ENCODE peak calls at places on chromosomes 7 and 10, in eight cellular contexts. K is dorsolateral prefrontal cortex; L is IMR-90; S is colonic mucosa; P is AG04450; J is CD8-positive, alpha-beta T cell; N is tibial nerve; Z is stomach. G is an unnamed sample.

GRCh38 chr7:81819861-81820260 is 50.0 kb upstream of the HGF start:
- DNase-seq in K (no peak), L (no peak), S (no peak), P (no peak), J (no peak), N (no peak), Z (no peak), G (no peak)

GRCh38 chr7:114832906-114833595 is 88.8 kb upstream of the MDFIC start:
- DNase-seq in K (no peak), L (no peak), S (no peak), P (no peak), J (no peak), N (no peak), Z (no peak), G (no peak)

GRCh38 chr10:128274938-128275337 is 148.7 kb upstream of the MKI67 start:
- DNase-seq in K (no peak), L (no peak), S (no peak), P (no peak), J (no peak), N (peak), Z (no peak), G (no peak)

GRCh38 chr10:124138195-124138882 is 44.9 kb upstream of the CHST15 start:
- DNase-seq in K (peak), L (no peak), S (no peak), P (no peak), J (no peak), N (no peak), Z (no peak), G (no peak)

GRCh38 chr7:118245267-118246040 is 20.9 kb downstream of the ANKRD7 start:
- DNase-seq in K (no peak), L (no peak), S (no peak), P (no peak), J (no peak), N (no peak), Z (no peak), G (no peak)

GRCh38 chr10:129872001-129872400 is 92.1 kb downstream of the EBF3 start:
- DNase-seq in K (no peak), L (no peak), S (no peak), P (no peak), J (no peak), N (no peak), Z (no peak), G (no peak)

GRCh38 chr7:156659961-156660360 is 19.4 kb downstream of the RNF32 start:
- DNase-seq in K (no peak), L (no peak), S (no peak), P (no peak), J (no peak), N (no peak), Z (no peak), G (no peak)

GRCh38 chr10:131320860-131321604 is 9.5 kb upstream of the TCERG1L start:
- DNase-seq in K (no peak), L (no peak), S (no peak), P (no peak), J (no peak), N (no peak), Z (no peak), G (no peak)

GRCh38 chr7:137953692-137954470 is 48.0 kb downstream of the CREB3L2 start:
- DNase-seq in K (no peak), L (peak), S (peak), P (no peak), J (no peak), N (no peak), Z (no peak), G (peak)

GRCh38 chr7:117072620-117073118 is 119.4 kb downstream of the ST7 start:
- DNase-seq in K (peak), L (peak), S (no peak), P (no peak), J (no peak), N (no peak), Z (peak), G (peak)

GRCh38 chr7:127486654-127487053 is 94.1 kb upstream of the ZNF800 start:
- DNase-seq in K (no peak), L (peak), S (no peak), P (no peak), J (no peak), N (no peak), Z (no peak), G (no peak)

GRCh38 chr10:98264378-98265065 is 3.5 kb downstream of the LOXL4 start:
- DNase-seq in K (no peak), L (no peak), S (no peak), P (no peak), J (peak), N (no peak), Z (no peak), G (no peak)

GRCh38 chr10:89242840-89243586 is 8.6 kb downstream of the LIPA start:
- DNase-seq in K (no peak), L (no peak), S (no peak), P (no peak), J (no peak), N (no peak), Z (no peak), G (no peak)

GRCh38 chr7:45573636-45574470 is at the start of gene ADCY1:
- DNase-seq in K (no peak), L (no peak), S (no peak), P (no peak), J (no peak), N (no peak), Z (no peak), G (no peak)

GRCh38 chr10:114779803-114780609 is 41.6 kb upstream of the FHIP2A start:
- DNase-seq in K (no peak), L (peak), S (peak), P (peak), J (no peak), N (no peak), Z (no peak), G (peak)

GRCh38 chr10:6068422-6068821 is 6.3 kb upstream of the IL2RA start:
- DNase-seq in K (no peak), L (no peak), S (no peak), P (no peak), J (no peak), N (no peak), Z (peak), G (no peak)

GRCh38 chr7:66837007-66837406 is 84.0 kb upstream of the TMEM248 start:
- DNase-seq in K (no peak), L (peak), S (peak), P (no peak), J (no peak), N (no peak), Z (peak), G (peak)

GRCh38 chr10:55631071-55631654 is 729.9 kb downstream of the ZWINT start:
- DNase-seq in K (peak), L (no peak), S (peak), P (no peak), J (no peak), N (no peak), Z (peak), G (peak)

GRCh38 chr10:12707461-12708185 is 293.9 kb downstream of the CCDC3 start:
- DNase-seq in K (peak), L (peak), S (peak), P (peak), J (no peak), N (no peak), Z (peak), G (peak)

GRCh38 chr10:31618541-31619291 is 299.7 kb downstream of the ZEB1 start:
- DNase-seq in K (no peak), L (peak), S (no peak), P (no peak), J (no peak), N (peak), Z (no peak), G (no peak)

GRCh38 chr10:46096909-46097575 is 51.0 kb upstream of the MSMB start:
- DNase-seq in K (no peak), L (no peak), S (no peak), P (no peak), J (no peak), N (no peak), Z (no peak), G (no peak)

GRCh38 chr7:25776737-25777109 is 375.3 kb upstream of the NFE2L3 start:
- DNase-seq in K (no peak), L (no peak), S (no peak), P (no peak), J (no peak), N (no peak), Z (no peak), G (no peak)

GRCh38 chr7:33757563-33758165 is 147.7 kb upstream of the BMPER start:
- DNase-seq in K (peak), L (peak), S (peak), P (no peak), J (no peak), N (peak), Z (peak), G (peak)

GRCh38 chr7:5590596-5591546 is 167.2 kb upstream of the TNRC18 start:
- DNase-seq in K (no peak), L (peak), S (no peak), P (no peak), J (no peak), N (no peak), Z (no peak), G (no peak)

GRCh38 chr7:66952343-66953043 is 31.5 kb downstream of the TMEM248 start:
- DNase-seq in K (no peak), L (peak), S (peak), P (no peak), J (no peak), N (no peak), Z (no peak), G (peak)

GRCh38 chr10:105986896-105987638 is 1177.4 kb downstream of the SORCS1 start:
- DNase-seq in K (no peak), L (no peak), S (no peak), P (no peak), J (no peak), N (no peak), Z (no peak), G (no peak)

GRCh38 chr7:70037171-70037933 is 439.1 kb downstream of the AUTS2 start:
- DNase-seq in K (no peak), L (no peak), S (no peak), P (no peak), J (no peak), N (no peak), Z (no peak), G (no peak)

GRCh38 chr7:21407806-21408480 is 19.9 kb upstream of the SP4 start:
- DNase-seq in K (no peak), L (no peak), S (no peak), P (no peak), J (no peak), N (no peak), Z (no peak), G (no peak)

GRCh38 chr10:4931587-4931986 is 31.6 kb upstream of the AKR1C1 start:
- DNase-seq in K (no peak), L (no peak), S (no peak), P (no peak), J (no peak), N (no peak), Z (peak), G (no peak)

GRCh38 chr10:42553064-42553407 is 85.3 kb downstream of the ZNF33B start:
- DNase-seq in K (no peak), L (no peak), S (no peak), P (no peak), J (no peak), N (no peak), Z (no peak), G (no peak)

GRCh38 chr7:48009257-48009656 is 19.6 kb downstream of the SUN3 start:
- DNase-seq in K (no peak), L (no peak), S (no peak), P (no peak), J (no peak), N (no peak), Z (no peak), G (no peak)

GRCh38 chr10:131750973-131751826 is 149.6 kb upstream of the PPP2R2D start:
- DNase-seq in K (no peak), L (no peak), S (no peak), P (no peak), J (no peak), N (no peak), Z (no peak), G (no peak)

GRCh38 chr7:84950836-84951235 is 236.0 kb downstream of the SEMA3D start:
- DNase-seq in K (no peak), L (peak), S (no peak), P (no peak), J (no peak), N (no peak), Z (no peak), G (peak)

GRCh38 chr7:82527831-82528230 is 84.3 kb upstream of the CACNA2D1 start:
- DNase-seq in K (no peak), L (peak), S (no peak), P (no peak), J (no peak), N (no peak), Z (no peak), G (peak)

GRCh38 chr7:2807846-2808772 is 36.0 kb downstream of the GNA12 start:
- DNase-seq in K (no peak), L (peak), S (no peak), P (no peak), J (no peak), N (no peak), Z (peak), G (no peak)
- H3K4me3 ChIP-seq in K (no peak), L (no peak), S (no peak), P (no peak), J (no peak), N (no peak), Z (no peak), G (no peak)

GRCh38 chr10:83961620-83962019 is 177.7 kb upstream of the GHITM start:
- DNase-seq in K (no peak), L (no peak), S (no peak), P (no peak), J (no peak), N (no peak), Z (no peak), G (no peak)
- TF ChIP-seq CTCF in K (peak), L (no peak), S (no peak), P (no peak), J (no peak), N (no peak), Z (no peak), G (no peak)

GRCh38 chr10:111974325-111974724 is 209.2 kb downstream of the GPAM start:
- DNase-seq in K (no peak), L (no peak), S (no peak), P (no peak), J (no peak), N (no peak), Z (no peak), G (no peak)
- H3K27ac ChIP-seq in K (no peak), L (no peak), S (no peak), P (no peak), J (no peak), N (no peak), Z (no peak), G (no peak)

DNA sequence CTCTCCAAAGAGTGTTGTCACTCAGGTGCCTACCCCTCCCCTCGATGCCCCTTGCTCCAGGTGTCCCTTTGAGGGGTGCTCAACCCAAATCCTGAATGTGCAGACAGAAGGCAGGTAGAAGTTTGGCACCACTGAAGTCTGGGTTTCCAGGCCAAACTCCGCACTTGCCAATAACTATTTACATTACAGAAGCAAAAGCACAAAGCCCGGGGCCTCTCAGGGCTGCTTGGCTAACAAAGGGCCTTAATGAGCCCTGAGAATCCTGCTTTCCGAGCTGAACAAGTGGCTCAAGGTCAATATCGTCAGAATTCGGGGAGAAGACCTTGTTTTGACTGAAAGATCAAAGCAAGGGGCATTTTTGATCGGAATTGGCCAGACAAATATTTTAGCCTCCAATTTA is 189.9 kb downstream of the HERPUD2 start:
- DNase-seq in K (no peak), L (no peak), S (no peak), P (no peak), J (no peak), N (no peak), Z (peak), G (no peak)
- H3K4me3 ChIP-seq in K (no peak), L (no peak), S (no peak), P (no peak), J (no peak), N (no peak), Z (no peak), G (no peak)

DNA sequence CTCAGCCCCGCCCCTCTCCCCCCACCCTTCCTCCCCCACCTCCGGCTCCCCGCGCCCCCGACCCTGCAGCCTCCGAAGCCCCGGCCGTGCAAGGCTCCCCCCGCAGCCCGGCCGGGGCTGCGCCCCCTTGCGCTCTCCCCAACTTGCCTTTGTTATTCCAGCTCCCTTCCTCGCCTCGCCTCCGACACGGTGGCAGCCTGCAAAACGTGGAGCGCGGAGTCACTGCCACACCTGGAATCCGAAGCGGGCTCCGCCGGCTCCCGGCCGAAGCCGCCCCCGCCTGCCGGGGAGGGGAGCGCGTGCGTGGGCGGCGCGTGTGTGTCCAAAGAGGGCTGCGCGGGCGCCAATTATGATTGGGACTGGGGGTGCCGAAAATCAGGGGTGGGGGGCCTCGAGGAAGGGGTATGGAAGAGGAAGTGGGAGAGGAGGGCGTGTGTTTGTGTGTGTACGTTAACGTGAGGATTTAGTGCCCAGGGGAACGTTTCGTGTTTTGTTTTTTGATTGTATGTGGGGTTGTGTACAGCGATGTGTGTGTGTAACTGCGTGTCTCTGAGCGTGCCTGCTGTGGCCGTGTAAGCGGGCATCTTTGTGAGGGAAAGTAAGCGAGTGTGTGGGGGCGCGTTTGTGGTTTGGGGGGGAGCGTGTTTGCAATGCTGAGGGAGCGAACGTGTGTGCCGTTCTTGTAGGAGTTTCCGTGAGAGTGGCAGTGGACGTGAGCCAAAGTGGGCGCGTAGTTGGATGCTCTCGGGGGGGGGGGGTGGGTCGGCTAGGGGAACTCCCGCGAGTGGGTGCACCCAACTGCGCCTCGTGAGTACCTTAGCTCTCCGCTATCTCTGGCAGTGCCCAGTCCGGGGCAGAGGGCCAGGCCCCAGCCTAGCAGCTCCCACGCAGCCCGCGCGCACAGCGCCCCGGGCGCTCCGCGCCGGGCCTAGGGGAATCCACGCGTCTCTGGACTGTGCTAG is 1.2 kb upstream of the ZMIZ1 start:
- DNase-seq in K (peak), L (peak), S (peak), P (peak), J (peak), N (peak), Z (peak), G (peak)
- TF ChIP-seq CTCF in K (no peak), L (peak), S (no peak), P (peak), J (no peak), N (peak), Z (peak), G (peak)

DNA sequence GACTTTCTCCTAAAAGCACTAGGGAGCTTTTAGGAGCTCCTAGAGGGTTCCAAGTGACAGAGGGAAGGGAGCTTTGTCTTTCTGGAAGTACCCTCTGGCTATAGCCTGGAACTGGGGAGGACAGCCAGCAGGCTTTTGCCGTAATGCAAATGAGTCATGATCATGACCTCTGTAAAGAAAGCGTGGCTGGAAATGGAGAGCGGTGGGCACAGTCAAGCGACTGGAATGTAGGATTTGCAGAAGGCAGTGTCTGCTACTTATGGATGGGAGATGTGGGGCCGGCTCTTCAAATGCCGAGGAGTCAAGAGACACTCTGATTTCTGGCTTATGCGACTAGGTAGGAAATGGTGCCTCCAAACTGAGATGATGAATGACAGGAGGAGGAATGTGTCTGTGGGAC is 34.6 kb upstream of the PLPP4 start:
- DNase-seq in K (no peak), L (peak), S (no peak), P (no peak), J (no peak), N (no peak), Z (no peak), G (peak)
- H3K27ac ChIP-seq in K (no peak), L (no peak), S (no peak), P (no peak), J (no peak), N (no peak), Z (no peak), G (peak)

G was measured in brain microvascular endothelial cell.